ENCODE peak calls at places on chromosomes 3 and 15, in five cellular contexts. One of them, this sample, is unnamed.

GRCh38 chr15:41919954-41920538 is 26.2 kb upstream of the SPTBN5 start:
- DNase-seq in stimulated activated CD8-positive, alpha-beta memory T cell treated with anti-CD3 and anti-CD28 coated beads, Interleukin-4, amount 100 ng/mL, for 1 hour: no peak
- DNase-seq in activated CD4-positive, alpha-beta T cell treated with anti-CD3 and anti-CD28 coated beads, Interleukin-2, amount 50 U/mL, for 4 hours: no peak
- DNase-seq in activated CD8-positive, alpha-beta memory T cell treated with anti-CD3 and anti-CD28 coated beads, Interleukin-2, amount 50 U/mL, for 4 hours: no peak
- DNase-seq in uterus: peak
- DNase-seq in this sample: no peak

GRCh38 chr15:45093013-45093412 is 21.0 kb downstream of the DUOX2 start:
- DNase-seq in stimulated activated CD8-positive, alpha-beta memory T cell treated with anti-CD3 and anti-CD28 coated beads, Interleukin-4, amount 100 ng/mL, for 1 hour: no peak
- DNase-seq in activated CD4-positive, alpha-beta T cell treated with anti-CD3 and anti-CD28 coated beads, Interleukin-2, amount 50 U/mL, for 4 hours: no peak
- DNase-seq in activated CD8-positive, alpha-beta memory T cell treated with anti-CD3 and anti-CD28 coated beads, Interleukin-2, amount 50 U/mL, for 4 hours: no peak
- DNase-seq in uterus: no peak
- DNase-seq in this sample: no peak

GRCh38 chr3:99250821-99251355 is 349.4 kb upstream of the DCBLD2 start:
- DNase-seq in stimulated activated CD8-positive, alpha-beta memory T cell treated with anti-CD3 and anti-CD28 coated beads, Interleukin-4, amount 100 ng/mL, for 1 hour: no peak
- DNase-seq in activated CD4-positive, alpha-beta T cell treated with anti-CD3 and anti-CD28 coated beads, Interleukin-2, amount 50 U/mL, for 4 hours: no peak
- DNase-seq in activated CD8-positive, alpha-beta memory T cell treated with anti-CD3 and anti-CD28 coated beads, Interleukin-2, amount 50 U/mL, for 4 hours: no peak
- DNase-seq in uterus: no peak
- DNase-seq in this sample: no peak

GRCh38 chr15:61700803-61701202 is 359.4 kb downstream of the VPS13C start:
- DNase-seq in stimulated activated CD8-positive, alpha-beta memory T cell treated with anti-CD3 and anti-CD28 coated beads, Interleukin-4, amount 100 ng/mL, for 1 hour: no peak
- DNase-seq in activated CD4-positive, alpha-beta T cell treated with anti-CD3 and anti-CD28 coated beads, Interleukin-2, amount 50 U/mL, for 4 hours: no peak
- DNase-seq in activated CD8-positive, alpha-beta memory T cell treated with anti-CD3 and anti-CD28 coated beads, Interleukin-2, amount 50 U/mL, for 4 hours: no peak
- DNase-seq in uterus: no peak
- DNase-seq in this sample: no peak

GRCh38 chr3:40661285-40661684 is 136.5 kb downstream of the ZNF621 start:
- DNase-seq in stimulated activated CD8-positive, alpha-beta memory T cell treated with anti-CD3 and anti-CD28 coated beads, Interleukin-4, amount 100 ng/mL, for 1 hour: no peak
- DNase-seq in activated CD4-positive, alpha-beta T cell treated with anti-CD3 and anti-CD28 coated beads, Interleukin-2, amount 50 U/mL, for 4 hours: no peak
- DNase-seq in activated CD8-positive, alpha-beta memory T cell treated with anti-CD3 and anti-CD28 coated beads, Interleukin-2, amount 50 U/mL, for 4 hours: no peak
- DNase-seq in uterus: no peak
- DNase-seq in this sample: no peak

GRCh38 chr3:53016236-53016635 is 29.6 kb downstream of the SFMBT1 start:
- DNase-seq in stimulated activated CD8-positive, alpha-beta memory T cell treated with anti-CD3 and anti-CD28 coated beads, Interleukin-4, amount 100 ng/mL, for 1 hour: no peak
- DNase-seq in activated CD4-positive, alpha-beta T cell treated with anti-CD3 and anti-CD28 coated beads, Interleukin-2, amount 50 U/mL, for 4 hours: no peak
- DNase-seq in activated CD8-positive, alpha-beta memory T cell treated with anti-CD3 and anti-CD28 coated beads, Interleukin-2, amount 50 U/mL, for 4 hours: no peak
- DNase-seq in uterus: no peak
- DNase-seq in this sample: no peak

GRCh38 chr3:165378761-165379160 is 182.6 kb upstream of the SLITRK3 start:
- DNase-seq in stimulated activated CD8-positive, alpha-beta memory T cell treated with anti-CD3 and anti-CD28 coated beads, Interleukin-4, amount 100 ng/mL, for 1 hour: no peak
- DNase-seq in activated CD4-positive, alpha-beta T cell treated with anti-CD3 and anti-CD28 coated beads, Interleukin-2, amount 50 U/mL, for 4 hours: no peak
- DNase-seq in activated CD8-positive, alpha-beta memory T cell treated with anti-CD3 and anti-CD28 coated beads, Interleukin-2, amount 50 U/mL, for 4 hours: no peak
- DNase-seq in uterus: no peak
- DNase-seq in this sample: no peak

GRCh38 chr15:100241572-100242479 is 99.9 kb downstream of the ADAMTS17 start:
- DNase-seq in stimulated activated CD8-positive, alpha-beta memory T cell treated with anti-CD3 and anti-CD28 coated beads, Interleukin-4, amount 100 ng/mL, for 1 hour: no peak
- DNase-seq in activated CD4-positive, alpha-beta T cell treated with anti-CD3 and anti-CD28 coated beads, Interleukin-2, amount 50 U/mL, for 4 hours: no peak
- DNase-seq in activated CD8-positive, alpha-beta memory T cell treated with anti-CD3 and anti-CD28 coated beads, Interleukin-2, amount 50 U/mL, for 4 hours: no peak
- DNase-seq in uterus: no peak
- DNase-seq in this sample: no peak

GRCh38 chr3:99348451-99348850 is 289.9 kb upstream of the COL8A1 start:
- DNase-seq in stimulated activated CD8-positive, alpha-beta memory T cell treated with anti-CD3 and anti-CD28 coated beads, Interleukin-4, amount 100 ng/mL, for 1 hour: no peak
- DNase-seq in activated CD4-positive, alpha-beta T cell treated with anti-CD3 and anti-CD28 coated beads, Interleukin-2, amount 50 U/mL, for 4 hours: no peak
- DNase-seq in activated CD8-positive, alpha-beta memory T cell treated with anti-CD3 and anti-CD28 coated beads, Interleukin-2, amount 50 U/mL, for 4 hours: no peak
- DNase-seq in uterus: no peak
- DNase-seq in this sample: no peak

GRCh38 chr3:143478124-143478693 is 358.6 kb downstream of the CHST2 start:
- DNase-seq in stimulated activated CD8-positive, alpha-beta memory T cell treated with anti-CD3 and anti-CD28 coated beads, Interleukin-4, amount 100 ng/mL, for 1 hour: no peak
- DNase-seq in activated CD4-positive, alpha-beta T cell treated with anti-CD3 and anti-CD28 coated beads, Interleukin-2, amount 50 U/mL, for 4 hours: no peak
- DNase-seq in activated CD8-positive, alpha-beta memory T cell treated with anti-CD3 and anti-CD28 coated beads, Interleukin-2, amount 50 U/mL, for 4 hours: no peak
- DNase-seq in uterus: no peak
- DNase-seq in this sample: no peak

GRCh38 chr3:128710816-128711433 is 15.1 kb upstream of the RAB7A start:
- DNase-seq in stimulated activated CD8-positive, alpha-beta memory T cell treated with anti-CD3 and anti-CD28 coated beads, Interleukin-4, amount 100 ng/mL, for 1 hour: no peak
- DNase-seq in activated CD4-positive, alpha-beta T cell treated with anti-CD3 and anti-CD28 coated beads, Interleukin-2, amount 50 U/mL, for 4 hours: no peak
- DNase-seq in activated CD8-positive, alpha-beta memory T cell treated with anti-CD3 and anti-CD28 coated beads, Interleukin-2, amount 50 U/mL, for 4 hours: no peak
- DNase-seq in uterus: no peak
- DNase-seq in this sample: no peak

GRCh38 chr15:70090436-70091291 is 7.1 kb downstream of the TLE3 start:
- DNase-seq in stimulated activated CD8-positive, alpha-beta memory T cell treated with anti-CD3 and anti-CD28 coated beads, Interleukin-4, amount 100 ng/mL, for 1 hour: no peak
- DNase-seq in activated CD4-positive, alpha-beta T cell treated with anti-CD3 and anti-CD28 coated beads, Interleukin-2, amount 50 U/mL, for 4 hours: no peak
- DNase-seq in activated CD8-positive, alpha-beta memory T cell treated with anti-CD3 and anti-CD28 coated beads, Interleukin-2, amount 50 U/mL, for 4 hours: no peak
- DNase-seq in uterus: no peak
- DNase-seq in this sample: no peak

GRCh38 chr3:56976666-56977560 is 83.6 kb upstream of the SPATA12 start:
- DNase-seq in stimulated activated CD8-positive, alpha-beta memory T cell treated with anti-CD3 and anti-CD28 coated beads, Interleukin-4, amount 100 ng/mL, for 1 hour: no peak
- DNase-seq in activated CD4-positive, alpha-beta T cell treated with anti-CD3 and anti-CD28 coated beads, Interleukin-2, amount 50 U/mL, for 4 hours: no peak
- DNase-seq in activated CD8-positive, alpha-beta memory T cell treated with anti-CD3 and anti-CD28 coated beads, Interleukin-2, amount 50 U/mL, for 4 hours: no peak
- DNase-seq in uterus: peak
- DNase-seq in this sample: peak

GRCh38 chr15:22874256-22874655 is 35.8 kb downstream of the NIPA2 start:
- DNase-seq in stimulated activated CD8-positive, alpha-beta memory T cell treated with anti-CD3 and anti-CD28 coated beads, Interleukin-4, amount 100 ng/mL, for 1 hour: no peak
- DNase-seq in activated CD4-positive, alpha-beta T cell treated with anti-CD3 and anti-CD28 coated beads, Interleukin-2, amount 50 U/mL, for 4 hours: no peak
- DNase-seq in activated CD8-positive, alpha-beta memory T cell treated with anti-CD3 and anti-CD28 coated beads, Interleukin-2, amount 50 U/mL, for 4 hours: no peak
- DNase-seq in uterus: no peak
- DNase-seq in this sample: no peak

GRCh38 chr3:12986521-12986920 is 86.7 kb downstream of the IQSEC1 start:
- DNase-seq in stimulated activated CD8-positive, alpha-beta memory T cell treated with anti-CD3 and anti-CD28 coated beads, Interleukin-4, amount 100 ng/mL, for 1 hour: no peak
- DNase-seq in activated CD4-positive, alpha-beta T cell treated with anti-CD3 and anti-CD28 coated beads, Interleukin-2, amount 50 U/mL, for 4 hours: no peak
- DNase-seq in activated CD8-positive, alpha-beta memory T cell treated with anti-CD3 and anti-CD28 coated beads, Interleukin-2, amount 50 U/mL, for 4 hours: no peak
- DNase-seq in uterus: no peak
- DNase-seq in this sample: no peak

GRCh38 chr3:100526613-100527346 is 34.4 kb downstream of the TMEM45A start:
- DNase-seq in stimulated activated CD8-positive, alpha-beta memory T cell treated with anti-CD3 and anti-CD28 coated beads, Interleukin-4, amount 100 ng/mL, for 1 hour: no peak
- DNase-seq in activated CD4-positive, alpha-beta T cell treated with anti-CD3 and anti-CD28 coated beads, Interleukin-2, amount 50 U/mL, for 4 hours: no peak
- DNase-seq in activated CD8-positive, alpha-beta memory T cell treated with anti-CD3 and anti-CD28 coated beads, Interleukin-2, amount 50 U/mL, for 4 hours: no peak
- DNase-seq in uterus: no peak
- DNase-seq in this sample: peak

GRCh38 chr3:8937064-8938020 is 25.9 kb downstream of the RAD18 start:
- DNase-seq in stimulated activated CD8-positive, alpha-beta memory T cell treated with anti-CD3 and anti-CD28 coated beads, Interleukin-4, amount 100 ng/mL, for 1 hour: no peak
- DNase-seq in activated CD4-positive, alpha-beta T cell treated with anti-CD3 and anti-CD28 coated beads, Interleukin-2, amount 50 U/mL, for 4 hours: no peak
- DNase-seq in activated CD8-positive, alpha-beta memory T cell treated with anti-CD3 and anti-CD28 coated beads, Interleukin-2, amount 50 U/mL, for 4 hours: no peak
- DNase-seq in uterus: no peak
- DNase-seq in this sample: peak

GRCh38 chr3:160885791-160886286 is 129.8 kb downstream of the PPM1L start:
- DNase-seq in stimulated activated CD8-positive, alpha-beta memory T cell treated with anti-CD3 and anti-CD28 coated beads, Interleukin-4, amount 100 ng/mL, for 1 hour: no peak
- DNase-seq in activated CD4-positive, alpha-beta T cell treated with anti-CD3 and anti-CD28 coated beads, Interleukin-2, amount 50 U/mL, for 4 hours: no peak
- DNase-seq in activated CD8-positive, alpha-beta memory T cell treated with anti-CD3 and anti-CD28 coated beads, Interleukin-2, amount 50 U/mL, for 4 hours: no peak
- DNase-seq in uterus: peak
- DNase-seq in this sample: no peak

GRCh38 chr3:173066044-173066679 is 74.9 kb downstream of the SPATA16 start:
- DNase-seq in stimulated activated CD8-positive, alpha-beta memory T cell treated with anti-CD3 and anti-CD28 coated beads, Interleukin-4, amount 100 ng/mL, for 1 hour: no peak
- DNase-seq in activated CD4-positive, alpha-beta T cell treated with anti-CD3 and anti-CD28 coated beads, Interleukin-2, amount 50 U/mL, for 4 hours: no peak
- DNase-seq in activated CD8-positive, alpha-beta memory T cell treated with anti-CD3 and anti-CD28 coated beads, Interleukin-2, amount 50 U/mL, for 4 hours: no peak
- DNase-seq in uterus: no peak
- DNase-seq in this sample: no peak

GRCh38 chr3:141414800-141415462 is 46.6 kb downstream of the ZBTB38 start:
- DNase-seq in stimulated activated CD8-positive, alpha-beta memory T cell treated with anti-CD3 and anti-CD28 coated beads, Interleukin-4, amount 100 ng/mL, for 1 hour: no peak
- DNase-seq in activated CD4-positive, alpha-beta T cell treated with anti-CD3 and anti-CD28 coated beads, Interleukin-2, amount 50 U/mL, for 4 hours: no peak
- DNase-seq in activated CD8-positive, alpha-beta memory T cell treated with anti-CD3 and anti-CD28 coated beads, Interleukin-2, amount 50 U/mL, for 4 hours: no peak
- DNase-seq in uterus: no peak
- DNase-seq in this sample: no peak

GRCh38 chr3:134650431-134651346 is at the start of gene KY:
- DNase-seq in stimulated activated CD8-positive, alpha-beta memory T cell treated with anti-CD3 and anti-CD28 coated beads, Interleukin-4, amount 100 ng/mL, for 1 hour: no peak
- DNase-seq in activated CD4-positive, alpha-beta T cell treated with anti-CD3 and anti-CD28 coated beads, Interleukin-2, amount 50 U/mL, for 4 hours: no peak
- DNase-seq in activated CD8-positive, alpha-beta memory T cell treated with anti-CD3 and anti-CD28 coated beads, Interleukin-2, amount 50 U/mL, for 4 hours: no peak
- DNase-seq in uterus: peak
- DNase-seq in this sample: peak